ENCODE peak calls at places on chromosomes 16 and 17, in eight cellular contexts. One of them, this sample, is unnamed.
A peak's percentile ranks its signal among the peaks of the same experiment; 100 is the strongest.

GRCh38 chr16:840561-841454 is 40.3 kb upstream of the GNG13 start:
- DNase-seq in A549: no peak
- DNase-seq in SK-N-SH: no peak
- DNase-seq in K562: no peak
- DNase-seq in HepG2: no peak
- DNase-seq in HCT116: no peak
- DNase-seq in GM12878: no peak
- DNase-seq in GM23338: no peak
- DNase-seq in this sample: no peak

GRCh38 chr17:9645858-9646555 is 690 bp downstream of the USP43 start:
- DNase-seq in A549: peak; percentile 82
- DNase-seq in HepG2: peak; percentile 30
- DNase-seq in SK-N-SH: peak; percentile 27
- DNase-seq in GM23338: peak; percentile 79
- DNase-seq in GM12878: no peak
- DNase-seq in K562: peak; percentile 12
- DNase-seq in HCT116: peak; percentile 12
- DNase-seq in this sample: no peak

GRCh38 chr16:2771496-2772402 is 5.3 kb downstream of the ELOB start:
- DNase-seq in SK-N-SH: no peak
- DNase-seq in HepG2: no peak
- DNase-seq in A549: no peak
- DNase-seq in HCT116: no peak
- DNase-seq in GM12878: no peak
- DNase-seq in GM23338: no peak
- DNase-seq in K562: no peak
- DNase-seq in this sample: no peak

GRCh38 chr17:78739331-78739853 is 42.7 kb downstream of the CYTH1 start:
- DNase-seq in A549: no peak
- DNase-seq in HCT116: no peak
- DNase-seq in K562: no peak
- DNase-seq in GM23338: no peak
- DNase-seq in SK-N-SH: no peak
- DNase-seq in HepG2: no peak
- DNase-seq in GM12878: peak; percentile 75
- DNase-seq in this sample: no peak

GRCh38 chr17:3963214-3964201 is 729 bp downstream of the ATP2A3 start:
- DNase-seq in GM23338: peak; percentile 69
- DNase-seq in HCT116: no peak
- DNase-seq in K562: peak; percentile 32
- DNase-seq in GM12878: no peak
- DNase-seq in SK-N-SH: peak; percentile 54
- DNase-seq in A549: no peak
- DNase-seq in HepG2: no peak
- DNase-seq in this sample: no peak

GRCh38 chr16:89593841-89594240 is 18.3 kb downstream of the CPNE7 start:
- DNase-seq in GM23338: no peak
- DNase-seq in HCT116: no peak
- DNase-seq in SK-N-SH: no peak
- DNase-seq in GM12878: no peak
- DNase-seq in HepG2: no peak
- DNase-seq in K562: no peak
- DNase-seq in A549: no peak
- DNase-seq in this sample: no peak

GRCh38 chr17:45986056-45986455 is 13.0 kb upstream of the STH start:
- DNase-seq in SK-N-SH: no peak
- DNase-seq in HCT116: no peak
- DNase-seq in GM12878: no peak
- DNase-seq in A549: no peak
- DNase-seq in HepG2: no peak
- DNase-seq in GM23338: no peak
- DNase-seq in K562: no peak
- DNase-seq in this sample: no peak

GRCh38 chr17:2174471-2175293 is 119.8 kb downstream of the HIC1 start:
- DNase-seq in SK-N-SH: peak; percentile 60
- DNase-seq in GM12878: no peak
- DNase-seq in GM23338: peak; percentile 27
- DNase-seq in K562: no peak
- DNase-seq in HCT116: no peak
- DNase-seq in A549: peak; percentile 62
- DNase-seq in HepG2: peak; percentile 94
- DNase-seq in this sample: no peak

GRCh38 chr17:3755335-3756030 is 31.8 kb downstream of the HASPIN start:
- DNase-seq in HCT116: no peak
- DNase-seq in HepG2: no peak
- DNase-seq in GM12878: no peak
- DNase-seq in A549: no peak
- DNase-seq in GM23338: no peak
- DNase-seq in SK-N-SH: no peak
- DNase-seq in K562: no peak
- DNase-seq in this sample: no peak

GRCh38 chr16:87465306-87465705 is 27.5 kb downstream of the ZCCHC14 start:
- DNase-seq in GM23338: no peak
- DNase-seq in GM12878: no peak
- DNase-seq in K562: peak; percentile 39
- DNase-seq in HCT116: no peak
- DNase-seq in A549: no peak
- DNase-seq in HepG2: peak; percentile 79
- DNase-seq in SK-N-SH: peak; percentile 52
- DNase-seq in this sample: no peak
- H3K4me3 ChIP-seq in GM23338: no peak overlapping the region
- H3K4me3 ChIP-seq in GM12878: no peak overlapping the region
- H3K4me3 ChIP-seq in K562: no peak overlapping the region
- H3K4me3 ChIP-seq in HCT116: no peak overlapping the region
- H3K4me3 ChIP-seq in A549: no peak overlapping the region
- H3K4me3 ChIP-seq in HepG2: peak overlapping the region; percentile 19
- H3K4me3 ChIP-seq in SK-N-SH: no peak overlapping the region
- H3K4me3 ChIP-seq in this sample: no peak overlapping the region

GRCh38 chr16:30068750-30069574 is 3.4 kb downstream of the ALDOA start:
- DNase-seq in HCT116: no peak
- DNase-seq in GM12878: no peak
- DNase-seq in A549: peak; percentile 59
- DNase-seq in HepG2: peak; percentile 54
- DNase-seq in GM23338: peak; percentile 57
- DNase-seq in SK-N-SH: peak; percentile 52
- DNase-seq in K562: no peak
- DNase-seq in this sample: no peak
- TF ChIP-seq REST in HCT116: no peak
- TF ChIP-seq REST in GM12878: no peak
- TF ChIP-seq REST in A549: no peak
- TF ChIP-seq REST in HepG2: no peak
- TF ChIP-seq REST in GM23338: no peak
- TF ChIP-seq REST in SK-N-SH: no peak
- TF ChIP-seq REST in K562: no peak
- TF ChIP-seq REST in this sample: no peak

GRCh38 chr17:42548993-42549755 is 3.5 kb upstream of the HSD17B1 start:
- DNase-seq in HepG2: no peak
- DNase-seq in GM23338: no peak
- DNase-seq in A549: no peak
- DNase-seq in SK-N-SH: no peak
- DNase-seq in HCT116: no peak
- DNase-seq in K562: no peak
- DNase-seq in GM12878: no peak
- DNase-seq in this sample: no peak
- H3K4me1 ChIP-seq in HepG2: peaks cover 65% of the 10 kb centered on the region
- H3K4me1 ChIP-seq in GM23338: peaks cover 4% of the 10 kb centered on the region
- H3K4me1 ChIP-seq in A549: peaks cover 18% of the 10 kb centered on the region
- H3K4me1 ChIP-seq in SK-N-SH: peaks cover 14% of the 10 kb centered on the region
- H3K4me1 ChIP-seq in HCT116: peaks cover 22% of the 10 kb centered on the region
- H3K4me1 ChIP-seq in K562: peaks cover 13% of the 10 kb centered on the region
- H3K4me1 ChIP-seq in GM12878: peaks cover 11% of the 10 kb centered on the region
- H3K4me1 ChIP-seq in this sample: peaks cover 12% of the 10 kb centered on the region

DNA sequence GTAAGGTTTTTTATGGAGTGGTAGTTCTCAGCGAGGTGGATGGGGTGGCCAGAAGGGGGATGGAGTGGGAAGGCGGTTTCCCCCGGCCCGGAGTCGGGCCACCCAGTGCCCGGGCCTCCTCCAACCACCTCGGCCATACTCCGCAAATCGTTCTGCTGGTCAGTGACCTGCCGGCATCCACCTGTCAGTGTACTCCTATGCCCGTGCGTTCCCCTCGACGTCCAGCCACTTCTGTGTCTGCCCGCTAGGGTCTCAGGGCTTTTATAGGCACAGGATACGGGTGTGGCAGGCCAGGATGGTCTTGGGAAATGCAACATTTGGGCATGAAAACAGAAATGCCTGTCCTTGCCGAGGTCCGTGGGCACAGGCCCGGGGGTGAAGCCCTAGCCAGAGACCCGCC is 19.3 kb upstream of the ASGR2 start:
- DNase-seq in SK-N-SH: no peak
- DNase-seq in GM12878: no peak
- DNase-seq in HCT116: no peak
- DNase-seq in HepG2: no peak
- DNase-seq in GM23338: peak; percentile 62
- DNase-seq in K562: no peak
- DNase-seq in A549: no peak
- DNase-seq in this sample: no peak
- H3K4me3 ChIP-seq in SK-N-SH: no peak overlapping the region
- H3K4me3 ChIP-seq in GM12878: peak overlapping the region; percentile 49
- H3K4me3 ChIP-seq in HCT116: no peak overlapping the region
- H3K4me3 ChIP-seq in HepG2: no peak overlapping the region
- H3K4me3 ChIP-seq in GM23338: peak overlapping the region; percentile 44
- H3K4me3 ChIP-seq in K562: no peak overlapping the region
- H3K4me3 ChIP-seq in A549: no peak overlapping the region
- H3K4me3 ChIP-seq in this sample: no peak overlapping the region

GRCh38 chr16:27424772-27425498 is 23.0 kb downstream of the IL21R start:
- DNase-seq in SK-N-SH: no peak
- DNase-seq in HCT116: no peak
- DNase-seq in A549: no peak
- DNase-seq in HepG2: no peak
- DNase-seq in GM23338: no peak
- DNase-seq in GM12878: no peak
- DNase-seq in K562: no peak
- DNase-seq in this sample: no peak

GRCh38 chr16:27428035-27428785 is 26.2 kb downstream of the IL21R start:
- DNase-seq in K562: no peak
- DNase-seq in SK-N-SH: no peak
- DNase-seq in HepG2: no peak
- DNase-seq in HCT116: no peak
- DNase-seq in GM23338: no peak
- DNase-seq in A549: no peak
- DNase-seq in GM12878: no peak
- DNase-seq in this sample: no peak

GRCh38 chr16:27425961-27426360 is 24.0 kb downstream of the IL21R start:
- DNase-seq in GM23338: no peak
- DNase-seq in HepG2: no peak
- DNase-seq in K562: no peak
- DNase-seq in SK-N-SH: no peak
- DNase-seq in GM12878: no peak
- DNase-seq in A549: no peak
- DNase-seq in HCT116: no peak
- DNase-seq in this sample: no peak

GRCh38 chr16:27427538-27427937 is 25.6 kb downstream of the IL21R start:
- DNase-seq in SK-N-SH: no peak
- DNase-seq in GM23338: no peak
- DNase-seq in A549: no peak
- DNase-seq in HepG2: no peak
- DNase-seq in K562: no peak
- DNase-seq in GM12878: no peak
- DNase-seq in HCT116: no peak
- DNase-seq in this sample: no peak

DNA sequence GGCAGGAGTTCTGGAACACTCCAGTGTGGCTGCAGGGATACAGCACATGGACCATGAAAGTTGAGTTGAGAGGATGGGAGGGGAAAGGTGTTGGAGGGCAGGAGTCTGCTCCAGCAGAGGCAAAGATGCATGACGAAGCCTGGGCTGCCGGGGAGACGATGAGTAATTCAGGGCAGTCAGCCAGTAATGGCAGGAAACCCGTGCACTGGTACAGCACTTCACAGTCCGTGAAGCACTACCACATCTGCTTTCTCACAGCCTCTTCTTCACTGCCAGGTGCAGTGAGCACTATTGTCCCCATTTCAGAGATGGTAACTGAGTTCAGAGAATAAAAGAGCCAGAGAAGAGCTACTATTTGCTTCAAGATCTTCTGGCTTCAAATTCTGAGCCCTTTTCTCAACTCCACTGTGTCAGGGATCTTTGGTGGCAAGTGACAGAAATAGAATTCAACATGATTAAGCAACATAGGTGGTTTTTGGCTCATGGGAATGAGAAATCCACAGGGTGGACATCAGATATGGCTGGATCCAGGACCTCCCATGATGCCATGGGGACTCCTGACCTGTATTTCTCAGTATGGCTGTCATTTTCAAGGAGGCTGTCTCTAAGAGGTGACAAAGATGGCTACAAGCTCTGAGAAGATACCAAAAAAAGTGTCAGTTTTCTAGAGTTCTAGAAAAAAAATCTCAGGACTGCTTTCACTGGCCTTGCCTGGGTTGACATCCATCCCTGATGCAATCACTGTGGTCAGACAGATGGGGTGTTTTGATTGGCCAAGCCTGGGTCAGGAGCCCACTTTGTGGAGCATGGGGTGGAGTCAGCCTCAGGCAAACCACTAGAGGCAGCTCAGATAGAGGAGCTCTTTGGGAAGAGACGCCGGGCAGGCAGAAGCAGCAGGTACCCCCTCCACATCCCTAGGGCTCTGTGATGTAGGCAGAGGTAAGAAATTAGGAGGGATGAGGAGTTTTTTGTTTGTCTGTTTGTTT is 24.7 kb downstream of the IL21R start:
- DNase-seq in GM23338: peak; percentile 49
- DNase-seq in K562: peak; percentile 29
- DNase-seq in SK-N-SH: no peak
- DNase-seq in GM12878: peak; percentile 93
- DNase-seq in HCT116: peak; percentile 28
- DNase-seq in A549: peak; percentile 47
- DNase-seq in HepG2: peak; percentile 60
- DNase-seq in this sample: peak; percentile 61
- TF ChIP-seq REST in GM23338: no peak
- TF ChIP-seq REST in K562: no peak
- TF ChIP-seq REST in SK-N-SH: no peak
- TF ChIP-seq REST in GM12878: no peak
- TF ChIP-seq REST in HCT116: no peak
- TF ChIP-seq REST in A549: no peak
- TF ChIP-seq REST in HepG2: no peak
- TF ChIP-seq REST in this sample: no peak

GRCh38 chr17:8375738-8376259 is 705 bp downstream of the KRABD2 start:
- DNase-seq in HepG2: no peak
- DNase-seq in GM12878: no peak
- DNase-seq in K562: no peak
- DNase-seq in HCT116: no peak
- DNase-seq in A549: no peak
- DNase-seq in GM23338: peak; percentile 60
- DNase-seq in SK-N-SH: no peak
- DNase-seq in this sample: no peak
- H3K4me1 ChIP-seq in HepG2: peaks cover 49% of the 10 kb centered on the region
- H3K4me1 ChIP-seq in GM12878: peaks cover 3% of the 10 kb centered on the region
- H3K4me1 ChIP-seq in K562: peaks cover 17% of the 10 kb centered on the region
- H3K4me1 ChIP-seq in HCT116: peaks cover 39% of the 10 kb centered on the region
- H3K4me1 ChIP-seq in A549: peaks cover 48% of the 10 kb centered on the region
- H3K4me1 ChIP-seq in GM23338: peaks cover 21% of the 10 kb centered on the region
- H3K4me1 ChIP-seq in SK-N-SH: peaks cover 17% of the 10 kb centered on the region
- H3K4me1 ChIP-seq in this sample: peaks cover 38% of the 10 kb centered on the region

This sample was measured in Panc1.